ENCODE peak calls at places on chromosomes 13 and 19, in four cellular contexts. One of them, this sample, is unnamed.

GRCh38 chr13:48783181-48783630 is 129.5 kb downstream of the CYSLTR2 start:
- DNase-seq in thoracic aorta: peak; percentile 21
- DNase-seq in pancreas: no peak
- DNase-seq in cardiac muscle cell: no peak
- DNase-seq in this sample: peak; percentile 43

GRCh38 chr13:33264620-33264978 is 21.0 kb downstream of the STARD13 start:
- DNase-seq in thoracic aorta: no peak
- DNase-seq in pancreas: no peak
- DNase-seq in cardiac muscle cell: no peak
- DNase-seq in this sample: no peak

GRCh38 chr13:21576424-21576823 is 27.5 kb downstream of the MICU2 start:
- DNase-seq in thoracic aorta: no peak
- DNase-seq in pancreas: no peak
- DNase-seq in cardiac muscle cell: no peak
- DNase-seq in this sample: no peak

GRCh38 chr13:62537593-62537992 is 1121.9 kb upstream of the PCDH20 start:
- DNase-seq in thoracic aorta: no peak
- DNase-seq in pancreas: no peak
- DNase-seq in cardiac muscle cell: no peak
- DNase-seq in this sample: no peak

GRCh38 chr13:104553156-104553555 is 1486.9 kb upstream of the SLC10A2 start:
- DNase-seq in thoracic aorta: no peak
- DNase-seq in pancreas: no peak
- DNase-seq in cardiac muscle cell: no peak
- DNase-seq in this sample: no peak

GRCh38 chr13:102020611-102021216 is 381.1 kb downstream of the FGF14 start:
- DNase-seq in thoracic aorta: no peak
- DNase-seq in pancreas: no peak
- DNase-seq in cardiac muscle cell: no peak
- DNase-seq in this sample: no peak

GRCh38 chr13:84192125-84192524 is 309.9 kb upstream of the SLITRK1 start:
- DNase-seq in thoracic aorta: no peak
- DNase-seq in pancreas: no peak
- DNase-seq in cardiac muscle cell: no peak
- DNase-seq in this sample: peak; percentile 54

GRCh38 chr13:19586904-19587634 is 25.7 kb upstream of the TPTE2 start:
- DNase-seq in thoracic aorta: no peak
- DNase-seq in pancreas: no peak
- DNase-seq in cardiac muscle cell: no peak
- DNase-seq in this sample: peak; percentile 36

GRCh38 chr19:1360126-1360817 is 23.4 kb upstream of the NDUFS7 start:
- DNase-seq in thoracic aorta: no peak
- DNase-seq in pancreas: no peak
- DNase-seq in cardiac muscle cell: no peak
- DNase-seq in this sample: no peak

GRCh38 chr19:35223084-35223790 is 5.3 kb downstream of the FAM187B start:
- DNase-seq in thoracic aorta: no peak
- DNase-seq in pancreas: no peak
- DNase-seq in cardiac muscle cell: no peak
- DNase-seq in this sample: no peak

GRCh38 chr13:109226631-109227030 is 559.8 kb downstream of the IRS2 start:
- DNase-seq in thoracic aorta: no peak
- DNase-seq in pancreas: no peak
- DNase-seq in cardiac muscle cell: no peak
- DNase-seq in this sample: no peak

GRCh38 chr19:38277549-38277948 is 13.2 kb downstream of the SPINT2 start:
- DNase-seq in thoracic aorta: no peak
- DNase-seq in pancreas: no peak
- DNase-seq in cardiac muscle cell: no peak
- DNase-seq in this sample: peak; percentile 45

GRCh38 chr13:32731576-32731975 is 145.3 kb downstream of the PDS5B start:
- DNase-seq in thoracic aorta: no peak
- DNase-seq in pancreas: no peak
- DNase-seq in cardiac muscle cell: no peak
- DNase-seq in this sample: peak; percentile 19

GRCh38 chr13:26508885-26509284 is 48.6 kb upstream of the WASF3 start:
- DNase-seq in thoracic aorta: no peak
- DNase-seq in pancreas: no peak
- DNase-seq in cardiac muscle cell: no peak
- DNase-seq in this sample: peak; percentile 77

GRCh38 chr19:10936661-10937084 is 8.1 kb downstream of the TIMM29 start:
- DNase-seq in thoracic aorta: no peak
- DNase-seq in pancreas: peak; percentile 38
- DNase-seq in cardiac muscle cell: peak; percentile 92
- DNase-seq in this sample: peak; percentile 66

GRCh38 chr19:18762125-18763023 is 28.7 kb downstream of the COMP start:
- DNase-seq in thoracic aorta: no peak
- DNase-seq in pancreas: peak; percentile 98
- DNase-seq in cardiac muscle cell: peak; percentile 31
- DNase-seq in this sample: peak; percentile 90

GRCh38 chr13:39976481-39976880 is 321.0 kb downstream of the COG6 start:
- DNase-seq in thoracic aorta: no peak
- DNase-seq in pancreas: no peak
- DNase-seq in cardiac muscle cell: no peak
- DNase-seq in this sample: no peak

DNA sequence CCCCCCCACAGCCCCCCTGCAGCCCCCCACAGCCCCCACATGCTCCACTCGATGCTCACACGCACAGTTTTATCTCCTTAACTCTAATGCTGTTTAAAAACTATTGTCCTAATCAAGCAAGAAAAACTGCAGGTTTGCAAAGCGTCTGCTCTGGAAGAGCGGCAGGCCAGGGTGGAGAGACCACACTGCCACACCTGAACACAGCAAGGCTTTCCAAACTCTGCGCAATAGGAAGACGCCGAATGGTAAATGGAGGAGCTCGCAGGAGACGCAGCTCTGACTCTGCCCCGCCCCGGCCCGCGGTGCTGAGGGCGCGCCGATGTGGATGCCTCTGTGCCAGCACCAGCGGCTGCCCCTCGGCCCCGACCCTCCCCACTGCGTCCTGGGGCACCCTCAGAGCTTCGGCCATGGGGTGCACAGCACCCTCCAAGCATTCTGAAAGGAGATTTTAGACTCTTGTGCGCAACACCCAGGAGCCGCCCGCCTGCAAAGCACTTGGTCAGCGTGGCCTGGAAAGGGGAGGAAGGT is 32.4 kb downstream of the RASA3 start:
- DNase-seq in thoracic aorta: no peak
- DNase-seq in pancreas: no peak
- DNase-seq in cardiac muscle cell: peak; percentile 62
- DNase-seq in this sample: no peak
- H3K27ac ChIP-seq in thoracic aorta: peak overlapping the region; percentile 84
- H3K27ac ChIP-seq in pancreas: peak overlapping the region; percentile 9
- H3K27ac ChIP-seq in cardiac muscle cell: peak overlapping the region; percentile 82
- H3K27ac ChIP-seq in this sample: peak overlapping the region; percentile 62

DNA sequence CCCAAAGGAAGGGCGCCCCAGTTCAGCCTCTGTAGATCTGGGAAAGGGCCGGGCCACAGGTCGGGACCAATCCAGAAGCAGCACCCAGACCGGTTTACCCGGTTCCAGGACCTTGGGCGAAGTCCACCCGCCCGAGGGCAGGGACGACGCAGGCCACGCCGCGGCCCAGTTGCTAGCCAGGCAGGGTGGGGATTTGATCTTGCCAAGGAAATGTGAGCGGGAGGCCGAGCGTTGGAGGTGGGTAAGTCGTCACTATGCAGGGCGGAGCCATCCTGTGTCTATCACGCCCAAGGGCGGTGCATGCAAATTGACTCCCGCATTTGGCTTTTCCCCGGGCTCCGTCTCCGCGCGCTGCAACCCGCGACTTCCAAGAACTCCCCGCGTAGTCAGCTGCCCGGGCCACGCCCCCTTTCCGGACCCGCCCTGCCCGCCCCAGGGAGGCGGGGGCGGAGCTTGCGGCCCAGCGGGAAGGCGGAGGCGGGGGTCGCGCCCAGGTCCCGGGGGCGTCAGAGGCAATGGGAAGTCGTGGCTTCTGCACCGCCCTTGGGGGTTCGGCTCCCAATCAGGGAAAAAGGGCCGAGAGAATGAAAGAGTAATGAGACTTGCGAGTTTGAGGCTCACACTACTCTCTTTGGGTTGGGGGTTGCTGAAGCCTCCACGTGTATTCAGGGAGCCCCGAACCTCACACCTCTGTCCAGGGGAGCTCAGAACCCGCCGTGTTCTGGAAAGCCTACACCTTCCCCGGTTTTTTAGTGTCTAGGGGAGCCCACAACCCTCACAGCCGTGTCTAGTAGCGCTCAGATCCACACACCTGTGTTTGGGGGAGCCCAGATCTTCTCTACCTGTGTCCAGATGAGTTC is 12.8 kb downstream of the IER2 start:
- DNase-seq in thoracic aorta: peak; percentile 95
- DNase-seq in pancreas: peak; percentile 99
- DNase-seq in cardiac muscle cell: peak; percentile 97
- DNase-seq in this sample: peak; percentile 89
- H3K27ac ChIP-seq in thoracic aorta: peak overlapping the region; percentile 95
- H3K27ac ChIP-seq in pancreas: peak overlapping the region; percentile 91
- H3K27ac ChIP-seq in cardiac muscle cell: peak overlapping the region; percentile 59
- H3K27ac ChIP-seq in this sample: peak overlapping the region; percentile 100

DNA sequence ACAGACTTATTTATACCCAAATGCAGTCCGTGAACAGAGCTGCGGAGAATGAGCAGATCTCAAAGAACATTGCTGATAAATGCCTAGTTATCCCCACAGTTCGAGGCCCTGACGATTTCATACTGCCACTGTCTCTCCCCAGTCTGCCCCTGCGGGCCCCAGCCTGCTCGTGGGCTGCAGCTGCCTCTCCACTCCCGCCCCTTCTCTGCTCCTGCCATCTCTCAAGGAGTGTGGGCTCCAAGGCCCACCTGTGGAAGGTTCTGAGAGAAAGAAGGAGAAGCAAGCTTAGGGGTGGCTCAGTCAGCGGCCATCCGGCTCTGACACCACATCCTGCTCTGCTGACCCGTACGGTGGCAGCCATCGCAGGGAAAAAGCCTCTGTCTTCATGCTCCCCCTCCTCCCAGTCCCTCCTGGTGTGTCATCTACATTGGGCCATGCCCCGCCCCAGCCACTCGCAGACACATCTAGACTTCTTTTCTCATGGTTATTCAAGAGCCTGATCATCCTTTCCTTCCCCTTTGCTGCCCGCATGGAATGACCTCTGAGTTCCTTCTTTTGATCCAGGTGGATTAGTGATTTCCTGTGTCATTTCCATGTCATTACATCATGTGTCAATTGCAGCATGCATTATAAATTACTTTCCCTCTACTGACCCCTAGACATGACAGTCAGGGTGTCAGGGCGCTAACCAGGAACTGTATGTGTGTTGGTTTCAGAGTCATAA is 51.9 kb downstream of the EPS15L1 start:
- DNase-seq in thoracic aorta: no peak
- DNase-seq in pancreas: no peak
- DNase-seq in cardiac muscle cell: peak; percentile 6
- DNase-seq in this sample: no peak
- H3K27ac ChIP-seq in thoracic aorta: no peak overlapping the region
- H3K27ac ChIP-seq in pancreas: no peak overlapping the region
- H3K27ac ChIP-seq in cardiac muscle cell: peak overlapping the region; percentile 95
- H3K27ac ChIP-seq in this sample: peak overlapping the region; percentile 40

GRCh38 chr19:39996811-39997594 is at the start of gene ZNF546:
- DNase-seq in thoracic aorta: peak; percentile 83
- DNase-seq in pancreas: peak; percentile 82
- DNase-seq in cardiac muscle cell: peak; percentile 84
- DNase-seq in this sample: peak; percentile 85
- H3K27ac ChIP-seq in thoracic aorta: peak within 1 kb of the TSS; percentile 78
- H3K27ac ChIP-seq in pancreas: peak within 1 kb of the TSS; percentile 71
- H3K27ac ChIP-seq in cardiac muscle cell: peak within 1 kb of the TSS; percentile 72
- H3K27ac ChIP-seq in this sample: peak within 1 kb of the TSS; percentile 77

GRCh38 chr13:45219123-45219891 is 18.5 kb upstream of the KCTD4 start:
- DNase-seq in thoracic aorta: no peak
- DNase-seq in pancreas: no peak
- DNase-seq in cardiac muscle cell: no peak
- DNase-seq in this sample: no peak

GRCh38 chr13:45222919-45223318 is 22.1 kb upstream of the KCTD4 start:
- DNase-seq in thoracic aorta: no peak
- DNase-seq in pancreas: no peak
- DNase-seq in cardiac muscle cell: no peak
- DNase-seq in this sample: no peak

GRCh38 chr13:45220403-45220802 is 19.6 kb upstream of the KCTD4 start:
- DNase-seq in thoracic aorta: no peak
- DNase-seq in pancreas: no peak
- DNase-seq in cardiac muscle cell: no peak
- DNase-seq in this sample: no peak

GRCh38 chr13:45218689-45219088 is 17.8 kb upstream of the KCTD4 start:
- DNase-seq in thoracic aorta: no peak
- DNase-seq in pancreas: no peak
- DNase-seq in cardiac muscle cell: no peak
- DNase-seq in this sample: no peak

GRCh38 chr13:45219938-45220375 is 19.1 kb upstream of the KCTD4 start:
- DNase-seq in thoracic aorta: no peak
- DNase-seq in pancreas: no peak
- DNase-seq in cardiac muscle cell: no peak
- DNase-seq in this sample: peak; percentile 86
- H3K27ac ChIP-seq in thoracic aorta: no peak overlapping the region
- H3K27ac ChIP-seq in pancreas: no peak overlapping the region
- H3K27ac ChIP-seq in cardiac muscle cell: no peak overlapping the region
- H3K27ac ChIP-seq in this sample: no peak overlapping the region

DNA sequence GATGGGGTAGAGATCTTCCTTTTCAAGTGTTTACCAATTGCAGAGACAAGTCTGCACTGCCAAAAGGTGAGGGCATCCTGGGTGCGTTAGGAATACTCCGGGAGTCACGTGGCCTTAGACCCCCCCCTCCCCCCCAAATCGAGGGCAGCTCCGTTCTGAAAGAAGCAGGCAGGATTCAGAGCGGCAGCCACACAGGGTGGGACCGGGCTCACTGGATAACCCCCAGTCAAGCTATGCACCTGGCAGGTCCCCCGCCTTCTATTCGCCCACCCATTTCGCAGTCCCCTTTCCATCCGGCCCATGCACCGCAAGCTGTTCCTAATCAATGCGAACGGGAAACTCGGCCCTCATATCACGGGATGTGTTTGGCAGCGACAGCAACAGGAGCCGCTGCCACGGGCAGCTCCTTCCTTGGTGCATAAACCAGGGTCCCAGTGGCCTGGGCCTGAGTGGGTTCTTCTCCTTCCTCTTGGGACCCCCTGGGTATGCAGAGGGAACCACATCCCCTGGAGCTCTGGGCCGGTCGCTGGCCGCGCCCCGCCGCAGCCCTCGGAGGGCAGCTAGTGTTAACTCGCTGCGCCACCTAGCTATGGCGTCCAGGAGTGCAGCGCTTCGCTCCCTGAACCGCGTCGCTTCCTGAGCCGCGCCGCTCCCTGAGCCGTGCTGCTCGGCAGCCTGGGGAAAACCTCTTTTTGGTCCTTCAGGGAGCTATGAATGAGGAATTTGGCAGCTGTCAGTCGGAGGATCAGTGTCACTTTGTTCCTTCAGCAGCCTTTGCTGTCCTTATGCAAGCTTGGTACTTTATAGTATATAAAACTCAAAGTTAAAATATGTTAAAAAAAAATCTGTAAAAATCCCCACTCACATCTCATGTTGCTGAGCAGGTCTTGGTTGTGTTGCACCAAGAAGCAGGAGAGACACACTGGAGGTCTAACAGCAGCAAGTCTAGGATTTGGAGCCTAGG is 41.4 kb downstream of the LYL1 start:
- DNase-seq in thoracic aorta: no peak
- DNase-seq in pancreas: peak; percentile 68
- DNase-seq in cardiac muscle cell: peak; percentile 92
- DNase-seq in this sample: peak; percentile 81
- H3K27ac ChIP-seq in thoracic aorta: peak overlapping the region; percentile 100
- H3K27ac ChIP-seq in pancreas: peak overlapping the region; percentile 40
- H3K27ac ChIP-seq in cardiac muscle cell: no peak overlapping the region
- H3K27ac ChIP-seq in this sample: peak overlapping the region; percentile 100